ENCODE peak calls at places on chromosomes 5 and 9, in seven cellular contexts. One of them, this sample, is unnamed.

GRCh38 chr9:122807271-122807900 is 7.5 kb downstream of the OR1K1 start:
- DNase-seq in ovary: no peak
- DNase-seq in right lobe of liver: no peak
- DNase-seq in PC-9: no peak
- DNase-seq in fibroblast of villous mesenchyme: no peak
- DNase-seq in CD8-positive, alpha-beta memory T cell: no peak
- DNase-seq in heart left ventricle: no peak
- DNase-seq in this sample: no peak

GRCh38 chr5:102421647-102422046 is 77.2 kb downstream of the SLCO6A1 start:
- DNase-seq in PC-9: peak
- DNase-seq in right lobe of liver: peak
- DNase-seq in ovary: no peak
- DNase-seq in fibroblast of villous mesenchyme: no peak
- DNase-seq in CD8-positive, alpha-beta memory T cell: no peak
- DNase-seq in heart left ventricle: no peak
- DNase-seq in this sample: no peak

GRCh38 chr5:96582343-96582742 is 79.8 kb upstream of the CAST start:
- DNase-seq in ovary: no peak
- DNase-seq in PC-9: no peak
- DNase-seq in fibroblast of villous mesenchyme: no peak
- DNase-seq in CD8-positive, alpha-beta memory T cell: no peak
- DNase-seq in heart left ventricle: no peak
- DNase-seq in right lobe of liver: no peak
- DNase-seq in this sample: peak

GRCh38 chr9:130432362-130432761 is 12.4 kb upstream of the ASS1 start:
- DNase-seq in CD8-positive, alpha-beta memory T cell: no peak
- DNase-seq in heart left ventricle: peak
- DNase-seq in ovary: no peak
- DNase-seq in fibroblast of villous mesenchyme: no peak
- DNase-seq in PC-9: no peak
- DNase-seq in right lobe of liver: peak
- DNase-seq in this sample: no peak

GRCh38 chr9:89759563-89759962 is 154.8 kb downstream of the GADD45G start:
- DNase-seq in right lobe of liver: no peak
- DNase-seq in fibroblast of villous mesenchyme: no peak
- DNase-seq in CD8-positive, alpha-beta memory T cell: no peak
- DNase-seq in PC-9: no peak
- DNase-seq in ovary: no peak
- DNase-seq in heart left ventricle: no peak
- DNase-seq in this sample: no peak

GRCh38 chr5:125634242-125634835 is 788.9 kb upstream of the GRAMD2B start:
- DNase-seq in ovary: no peak
- DNase-seq in CD8-positive, alpha-beta memory T cell: no peak
- DNase-seq in heart left ventricle: no peak
- DNase-seq in fibroblast of villous mesenchyme: no peak
- DNase-seq in right lobe of liver: no peak
- DNase-seq in PC-9: no peak
- DNase-seq in this sample: no peak

GRCh38 chr9:135244751-135245221 is 157.3 kb downstream of the OLFM1 start:
- DNase-seq in ovary: no peak
- DNase-seq in fibroblast of villous mesenchyme: no peak
- DNase-seq in PC-9: no peak
- DNase-seq in heart left ventricle: peak
- DNase-seq in right lobe of liver: peak
- DNase-seq in CD8-positive, alpha-beta memory T cell: no peak
- DNase-seq in this sample: no peak

GRCh38 chr5:107072440-107072839 is 598.3 kb downstream of the EFNA5 start:
- DNase-seq in CD8-positive, alpha-beta memory T cell: no peak
- DNase-seq in right lobe of liver: no peak
- DNase-seq in heart left ventricle: no peak
- DNase-seq in fibroblast of villous mesenchyme: peak
- DNase-seq in ovary: no peak
- DNase-seq in PC-9: no peak
- DNase-seq in this sample: no peak

GRCh38 chr9:133031130-133031422 is 279 bp downstream of the GTF3C5 start:
- DNase-seq in heart left ventricle: no peak
- DNase-seq in PC-9: no peak
- DNase-seq in ovary: no peak
- DNase-seq in CD8-positive, alpha-beta memory T cell: no peak
- DNase-seq in right lobe of liver: no peak
- DNase-seq in fibroblast of villous mesenchyme: no peak
- DNase-seq in this sample: no peak

GRCh38 chr5:95973793-95974325 is 12.2 kb upstream of the ELL2 start:
- DNase-seq in right lobe of liver: no peak
- DNase-seq in fibroblast of villous mesenchyme: peak
- DNase-seq in ovary: no peak
- DNase-seq in heart left ventricle: no peak
- DNase-seq in PC-9: no peak
- DNase-seq in CD8-positive, alpha-beta memory T cell: no peak
- DNase-seq in this sample: no peak

GRCh38 chr9:129412814-129413536 is 207.9 kb downstream of the C9orf50 start:
- DNase-seq in CD8-positive, alpha-beta memory T cell: no peak
- DNase-seq in heart left ventricle: peak
- DNase-seq in fibroblast of villous mesenchyme: peak
- DNase-seq in right lobe of liver: no peak
- DNase-seq in PC-9: peak
- DNase-seq in ovary: peak
- DNase-seq in this sample: peak
- H3K4me3 ChIP-seq in CD8-positive, alpha-beta memory T cell: peak
- H3K4me3 ChIP-seq in heart left ventricle: peak
- H3K4me3 ChIP-seq in fibroblast of villous mesenchyme: peak
- H3K4me3 ChIP-seq in right lobe of liver: peak
- H3K4me3 ChIP-seq in PC-9: peak
- H3K4me3 ChIP-seq in ovary: peak
- H3K4me3 ChIP-seq in this sample: peak

DNA sequence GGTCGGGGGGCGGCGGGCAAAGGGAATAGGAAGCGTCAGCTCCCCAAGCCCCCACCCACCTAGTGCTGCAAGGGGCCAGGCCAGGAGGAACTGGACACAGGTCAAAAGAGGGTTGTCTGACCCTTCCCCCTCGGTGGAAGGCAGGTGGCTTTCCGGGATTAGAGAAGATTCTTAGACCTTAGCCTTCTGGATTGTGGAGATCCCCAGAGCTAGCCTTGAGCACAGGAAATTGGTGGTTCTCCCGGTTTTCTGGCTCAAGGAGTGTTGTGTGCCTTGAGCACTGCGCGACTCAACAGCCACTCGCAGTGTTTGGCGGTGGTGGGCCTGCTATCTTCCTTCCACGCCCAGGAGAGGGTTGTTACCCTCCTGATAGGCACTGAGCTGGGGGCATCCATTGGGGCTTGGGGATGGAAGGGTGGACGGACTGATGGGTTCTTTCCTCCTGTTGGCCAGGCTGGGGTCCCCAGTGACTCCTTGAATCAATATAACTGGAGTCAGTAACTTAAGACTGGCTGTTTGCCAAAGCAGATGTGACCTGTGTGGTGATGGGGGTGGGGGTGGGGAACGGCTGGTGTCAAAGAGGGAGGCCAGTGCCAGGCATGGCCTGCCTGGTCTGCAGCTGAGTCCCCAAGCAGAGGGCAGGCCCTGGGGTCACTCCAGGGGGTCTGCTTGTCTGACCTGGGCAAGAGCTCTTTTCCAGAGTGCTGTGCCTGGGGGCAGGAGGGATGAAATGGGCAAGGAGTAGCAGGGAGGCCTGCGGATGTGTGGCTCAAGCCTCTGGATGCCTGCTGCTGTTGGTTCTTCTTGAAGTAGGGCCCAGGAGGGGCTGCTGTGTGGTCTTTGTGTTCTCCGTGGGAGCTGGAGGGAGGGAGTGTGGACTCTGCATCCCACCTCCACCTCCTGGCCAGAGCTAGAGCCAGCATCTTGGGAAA is 2.1 kb downstream of the FGF18 start:
- DNase-seq in fibroblast of villous mesenchyme: no peak
- DNase-seq in PC-9: no peak
- DNase-seq in ovary: no peak
- DNase-seq in right lobe of liver: no peak
- DNase-seq in CD8-positive, alpha-beta memory T cell: no peak
- DNase-seq in heart left ventricle: peak
- DNase-seq in this sample: peak
- H3K4me3 ChIP-seq in fibroblast of villous mesenchyme: no peak
- H3K4me3 ChIP-seq in PC-9: no peak
- H3K4me3 ChIP-seq in ovary: no peak
- H3K4me3 ChIP-seq in right lobe of liver: no peak
- H3K4me3 ChIP-seq in CD8-positive, alpha-beta memory T cell: no peak
- H3K4me3 ChIP-seq in heart left ventricle: no peak
- H3K4me3 ChIP-seq in this sample: no peak

GRCh38 chr5:108749130-108749861 is 1.6 kb downstream of the FER start:
- DNase-seq in CD8-positive, alpha-beta memory T cell: peak
- DNase-seq in ovary: no peak
- DNase-seq in fibroblast of villous mesenchyme: no peak
- DNase-seq in PC-9: no peak
- DNase-seq in right lobe of liver: no peak
- DNase-seq in heart left ventricle: no peak
- DNase-seq in this sample: peak

GRCh38 chr5:108753877-108754276 is 6.2 kb downstream of the FER start:
- DNase-seq in ovary: no peak
- DNase-seq in fibroblast of villous mesenchyme: no peak
- DNase-seq in heart left ventricle: no peak
- DNase-seq in PC-9: no peak
- DNase-seq in right lobe of liver: no peak
- DNase-seq in CD8-positive, alpha-beta memory T cell: no peak
- DNase-seq in this sample: no peak

GRCh38 chr5:108748354-108749129 is 845 bp downstream of the FER start:
- DNase-seq in heart left ventricle: peak
- DNase-seq in ovary: peak
- DNase-seq in right lobe of liver: peak
- DNase-seq in CD8-positive, alpha-beta memory T cell: peak
- DNase-seq in PC-9: peak
- DNase-seq in fibroblast of villous mesenchyme: peak
- DNase-seq in this sample: peak

GRCh38 chr5:108748010-108748353 is 285 bp downstream of the FER start:
- DNase-seq in PC-9: no peak
- DNase-seq in heart left ventricle: no peak
- DNase-seq in CD8-positive, alpha-beta memory T cell: no peak
- DNase-seq in right lobe of liver: no peak
- DNase-seq in ovary: no peak
- DNase-seq in fibroblast of villous mesenchyme: no peak
- DNase-seq in this sample: no peak

GRCh38 chr5:108753331-108753730 is 5.6 kb downstream of the FER start:
- DNase-seq in CD8-positive, alpha-beta memory T cell: no peak
- DNase-seq in PC-9: no peak
- DNase-seq in heart left ventricle: no peak
- DNase-seq in fibroblast of villous mesenchyme: no peak
- DNase-seq in right lobe of liver: no peak
- DNase-seq in ovary: no peak
- DNase-seq in this sample: no peak
- H3K4me3 ChIP-seq in CD8-positive, alpha-beta memory T cell: no peak
- H3K4me3 ChIP-seq in PC-9: no peak
- H3K4me3 ChIP-seq in heart left ventricle: no peak
- H3K4me3 ChIP-seq in fibroblast of villous mesenchyme: no peak
- H3K4me3 ChIP-seq in right lobe of liver: no peak
- H3K4me3 ChIP-seq in ovary: no peak
- H3K4me3 ChIP-seq in this sample: no peak

DNA sequence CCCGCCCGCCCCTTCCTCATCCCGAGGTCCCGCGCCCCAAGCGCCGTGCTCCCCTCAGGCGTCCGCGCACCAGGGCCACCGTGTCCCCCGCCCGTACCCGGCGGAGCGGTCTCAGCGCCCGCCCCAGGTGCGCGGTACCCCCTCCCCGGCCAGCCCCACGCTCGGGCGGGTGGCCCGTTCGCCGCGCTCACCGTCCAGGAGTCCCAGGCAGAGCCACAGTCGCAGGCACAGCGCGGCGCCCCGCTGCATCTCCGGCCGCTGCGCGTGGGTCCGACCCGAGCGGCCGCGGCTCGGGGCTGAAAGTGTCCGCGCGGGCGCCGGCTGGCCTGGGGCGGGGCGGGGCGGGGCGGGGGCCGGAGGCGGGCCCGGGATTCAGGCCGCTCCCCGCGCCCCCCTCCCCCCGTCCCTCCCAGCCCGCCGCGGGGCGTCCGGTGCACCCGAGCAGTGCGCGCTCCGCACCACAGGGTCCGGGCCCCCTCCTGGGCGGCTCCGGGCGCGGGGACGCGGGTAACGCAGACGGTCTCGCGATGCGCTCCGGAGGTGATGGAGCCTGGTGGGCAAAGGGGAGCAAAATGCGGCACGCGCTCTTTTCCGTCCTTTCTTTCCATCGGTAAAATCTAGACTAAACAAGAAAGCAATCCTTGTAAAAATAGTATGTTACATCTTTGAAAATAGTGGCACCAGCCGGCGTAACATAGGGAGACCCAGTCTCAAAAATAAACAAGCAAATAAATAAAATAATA is at the start of gene FLT4:
- DNase-seq in CD8-positive, alpha-beta memory T cell: no peak
- DNase-seq in PC-9: no peak
- DNase-seq in heart left ventricle: no peak
- DNase-seq in right lobe of liver: no peak
- DNase-seq in fibroblast of villous mesenchyme: no peak
- DNase-seq in ovary: no peak
- DNase-seq in this sample: peak
- H3K4me3 ChIP-seq in CD8-positive, alpha-beta memory T cell: peak
- H3K4me3 ChIP-seq in PC-9: no peak
- H3K4me3 ChIP-seq in heart left ventricle: peak
- H3K4me3 ChIP-seq in right lobe of liver: peak
- H3K4me3 ChIP-seq in fibroblast of villous mesenchyme: peak
- H3K4me3 ChIP-seq in ovary: peak
- H3K4me3 ChIP-seq in this sample: peak

DNA sequence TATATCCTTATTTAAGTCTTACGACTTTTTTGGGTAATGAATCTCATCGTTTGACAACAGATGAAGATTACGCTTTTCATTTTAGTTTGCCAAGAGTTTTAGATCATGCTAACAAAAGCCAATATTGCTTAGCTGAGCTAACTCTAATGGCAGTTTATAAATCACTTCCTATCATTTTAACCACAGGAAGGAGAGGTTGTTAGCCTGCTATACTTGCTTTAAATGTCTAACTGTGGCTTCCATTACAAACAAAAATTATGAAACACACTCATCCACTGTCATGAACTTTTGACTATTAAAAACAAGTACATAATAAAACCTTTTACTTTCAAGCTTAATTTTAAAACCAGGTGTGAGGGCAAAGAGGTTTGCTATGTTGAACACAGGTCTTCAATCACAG is 53.7 kb upstream of the ANKH start:
- DNase-seq in CD8-positive, alpha-beta memory T cell: no peak
- DNase-seq in ovary: no peak
- DNase-seq in right lobe of liver: no peak
- DNase-seq in PC-9: no peak
- DNase-seq in heart left ventricle: no peak
- DNase-seq in fibroblast of villous mesenchyme: peak
- DNase-seq in this sample: no peak
- H3K4me3 ChIP-seq in CD8-positive, alpha-beta memory T cell: no peak
- H3K4me3 ChIP-seq in ovary: no peak
- H3K4me3 ChIP-seq in right lobe of liver: no peak
- H3K4me3 ChIP-seq in PC-9: no peak
- H3K4me3 ChIP-seq in heart left ventricle: no peak
- H3K4me3 ChIP-seq in fibroblast of villous mesenchyme: no peak
- H3K4me3 ChIP-seq in this sample: no peak

GRCh38 chr5:113331201-113331551 is 103.6 kb downstream of the TSSK1B start:
- DNase-seq in CD8-positive, alpha-beta memory T cell: no peak
- DNase-seq in fibroblast of villous mesenchyme: peak
- DNase-seq in ovary: no peak
- DNase-seq in PC-9: no peak
- DNase-seq in heart left ventricle: no peak
- DNase-seq in right lobe of liver: no peak
- DNase-seq in this sample: no peak
- H3K4me3 ChIP-seq in CD8-positive, alpha-beta memory T cell: no peak
- H3K4me3 ChIP-seq in fibroblast of villous mesenchyme: no peak
- H3K4me3 ChIP-seq in ovary: no peak
- H3K4me3 ChIP-seq in PC-9: no peak
- H3K4me3 ChIP-seq in heart left ventricle: no peak
- H3K4me3 ChIP-seq in right lobe of liver: no peak
- H3K4me3 ChIP-seq in this sample: no peak

GRCh38 chr5:2200261-2200965 is 317.7 kb upstream of the IRX4 start:
- DNase-seq in ovary: no peak
- DNase-seq in fibroblast of villous mesenchyme: no peak
- DNase-seq in right lobe of liver: no peak
- DNase-seq in CD8-positive, alpha-beta memory T cell: no peak
- DNase-seq in heart left ventricle: no peak
- DNase-seq in PC-9: no peak
- DNase-seq in this sample: no peak
- H3K4me3 ChIP-seq in ovary: no peak
- H3K4me3 ChIP-seq in fibroblast of villous mesenchyme: no peak
- H3K4me3 ChIP-seq in right lobe of liver: no peak
- H3K4me3 ChIP-seq in CD8-positive, alpha-beta memory T cell: no peak
- H3K4me3 ChIP-seq in heart left ventricle: no peak
- H3K4me3 ChIP-seq in PC-9: no peak
- H3K4me3 ChIP-seq in this sample: no peak

This sample was measured in Peyer's patch.